ENCODE peak calls at places on chromosomes 5 and 9, in ten cellular contexts. X, L, D, J, Z, A, O, Q, B and N are unnamed samples.
A peak's percentile ranks its signal among the peaks of the same experiment; 100 is the strongest.

GRCh38 chr9:89386206-89386605 is 67.9 kb downstream of the SECISBP2 start:
- DNase-seq in Z (no peak), J (no peak), A (no peak), Q (no peak), X (no peak), D (no peak), L (no peak), B (no peak), O (no peak), N (no peak)

GRCh38 chr9:134716067-134716466 is 74.5 kb downstream of the COL5A1 start:
- DNase-seq in O (no peak), Z (no peak), L (no peak), J (no peak), D (no peak), A (no peak), Q (no peak), X (no peak), B (no peak), N (no peak)

GRCh38 chr9:30075451-30076199 is 2308.8 kb upstream of the ACO1 start:
- DNase-seq in Z (no peak), A (peak; percentile 1), O (no peak), L (peak; percentile 93), D (no peak), J (no peak), B (no peak), X (no peak), Q (no peak), N (peak; percentile 42)

GRCh38 chr5:141604318-141604717 is 14.5 kb downstream of the DIAPH1 start:
- DNase-seq in Q (peak; percentile 57), D (no peak), L (no peak), J (peak; percentile 34), A (peak; percentile 80), X (peak; percentile 53), B (peak; percentile 60), O (no peak), Z (peak; percentile 89), N (peak; percentile 95)

GRCh38 chr5:168747987-168748777 is 169.0 kb upstream of the PANK3 start:
- DNase-seq in A (peak; percentile 52), X (peak; percentile 45), Q (no peak), O (no peak), Z (no peak), J (no peak), L (peak; percentile 54), B (no peak), D (peak; percentile 73), N (peak; percentile 30)

GRCh38 chr5:78025540-78025939 is 249.4 kb upstream of the TBCA start:
- DNase-seq in J (no peak), D (no peak), B (no peak), Q (no peak), O (no peak), A (no peak), L (no peak), Z (no peak), X (no peak), N (no peak)

GRCh38 chr5:63931841-63932240 is 30.4 kb downstream of the HTR1A start:
- DNase-seq in X (no peak), Z (no peak), J (no peak), O (no peak), B (no peak), L (no peak), Q (no peak), D (no peak), A (no peak), N (no peak)

GRCh38 chr9:28820741-28821140 is 1247.5 kb upstream of the C9orf72 start:
- DNase-seq in X (no peak), L (no peak), A (no peak), D (no peak), J (no peak), Q (no peak), Z (no peak), O (no peak), B (no peak), N (no peak)

GRCh38 chr5:148829734-148830133 is 3.3 kb downstream of the ADRB2 start:
- DNase-seq in X (no peak), B (no peak), L (no peak), Z (no peak), A (no peak), Q (no peak), J (no peak), D (peak; percentile 19), O (no peak), N (no peak)

GRCh38 chr5:148828461-148829247 is 2.2 kb downstream of the ADRB2 start:
- DNase-seq in J (no peak), O (no peak), Z (no peak), B (no peak), A (no peak), D (no peak), L (peak; percentile 82), Q (no peak), X (no peak), N (peak; percentile 68)

GRCh38 chr5:148830220-148830619 is 3.8 kb downstream of the ADRB2 start:
- DNase-seq in A (no peak), B (no peak), X (no peak), Z (no peak), D (no peak), L (no peak), O (no peak), Q (no peak), J (no peak), N (no peak)

GRCh38 chr5:148827723-148828122 is 1.3 kb downstream of the ADRB2 start:
- DNase-seq in A (no peak), O (no peak), L (no peak), B (no peak), X (no peak), D (no peak), Z (no peak), Q (no peak), J (no peak), N (peak; percentile 54)

GRCh38 chr5:148829248-148829594 is 2.8 kb downstream of the ADRB2 start:
- DNase-seq in B (no peak), Z (no peak), A (no peak), O (no peak), X (no peak), Q (no peak), D (no peak), L (peak; percentile 16), J (no peak), N (no peak)
- H3K27ac ChIP-seq in B (peak overlapping the region; percentile 96), Z (peak overlapping the region; percentile 44), A (no peak overlapping the region), O (no peak overlapping the region), X (no peak overlapping the region), Q (no peak overlapping the region), D (peak overlapping the region; percentile 62), L (peak overlapping the region; percentile 95), J (no peak overlapping the region), N (no peak overlapping the region)

DNA sequence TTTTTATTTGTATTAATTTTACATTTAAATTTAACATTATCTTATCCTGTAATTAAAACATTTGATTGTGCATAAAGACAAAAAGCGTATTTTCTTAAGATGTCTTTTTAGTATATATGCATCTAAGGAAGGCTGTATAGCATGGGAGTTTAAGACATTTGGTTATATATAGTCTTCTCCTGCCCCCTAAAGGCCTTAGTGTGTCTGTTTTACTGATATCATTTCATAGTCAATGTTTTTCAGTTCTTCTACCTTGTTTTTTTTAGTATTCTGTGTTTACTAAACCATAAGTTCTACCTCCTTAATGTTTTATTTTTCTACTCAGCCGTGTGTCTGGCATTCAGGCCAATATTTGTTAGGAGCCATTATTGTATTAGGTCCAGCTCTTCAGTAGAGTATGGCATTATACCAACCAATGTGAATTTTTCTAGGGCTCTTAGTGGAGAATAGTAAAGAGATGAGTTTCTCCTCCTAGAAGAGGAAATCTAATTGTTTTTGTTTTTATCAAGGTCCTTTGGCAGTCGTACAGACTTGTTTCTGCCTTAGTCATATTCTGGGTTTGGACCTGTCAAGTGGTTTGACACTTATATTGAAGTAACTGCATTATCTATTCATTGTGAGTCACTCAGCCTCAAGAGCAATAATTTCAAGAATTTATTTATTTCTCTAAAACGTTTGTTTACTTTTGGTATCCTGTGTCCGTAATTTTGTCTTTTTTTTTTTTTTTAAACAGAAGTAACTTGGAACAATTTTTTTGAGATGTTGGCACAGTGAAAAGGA is 74.8 kb downstream of the SLF1 start:
- DNase-seq in Q (no peak), X (no peak), B (no peak), O (no peak), D (peak; percentile 52), A (no peak), L (peak; percentile 31), J (no peak), Z (no peak), N (peak; percentile 64)
- TF ChIP-seq CTCF in Q (peak; percentile 19), X (no peak), B (peak; percentile 39), O (no peak), D (peak; percentile 43), A (peak; percentile 54), L (peak; percentile 43), J (peak; percentile 27), Z (peak; percentile 53), N (peak; percentile 59)

GRCh38 chr9:112535811-112536210 is 49.2 kb downstream of the KIAA1958 start:
- DNase-seq in J (no peak), Q (no peak), D (no peak), O (no peak), X (no peak), L (no peak), Z (no peak), A (no peak), B (no peak), N (no peak)
- H3K27ac ChIP-seq in J (no peak overlapping the region), Q (no peak overlapping the region), D (no peak overlapping the region), O (no peak overlapping the region), X (no peak overlapping the region), L (no peak overlapping the region), Z (no peak overlapping the region), A (no peak overlapping the region), B (no peak overlapping the region), N (no peak overlapping the region)

DNA sequence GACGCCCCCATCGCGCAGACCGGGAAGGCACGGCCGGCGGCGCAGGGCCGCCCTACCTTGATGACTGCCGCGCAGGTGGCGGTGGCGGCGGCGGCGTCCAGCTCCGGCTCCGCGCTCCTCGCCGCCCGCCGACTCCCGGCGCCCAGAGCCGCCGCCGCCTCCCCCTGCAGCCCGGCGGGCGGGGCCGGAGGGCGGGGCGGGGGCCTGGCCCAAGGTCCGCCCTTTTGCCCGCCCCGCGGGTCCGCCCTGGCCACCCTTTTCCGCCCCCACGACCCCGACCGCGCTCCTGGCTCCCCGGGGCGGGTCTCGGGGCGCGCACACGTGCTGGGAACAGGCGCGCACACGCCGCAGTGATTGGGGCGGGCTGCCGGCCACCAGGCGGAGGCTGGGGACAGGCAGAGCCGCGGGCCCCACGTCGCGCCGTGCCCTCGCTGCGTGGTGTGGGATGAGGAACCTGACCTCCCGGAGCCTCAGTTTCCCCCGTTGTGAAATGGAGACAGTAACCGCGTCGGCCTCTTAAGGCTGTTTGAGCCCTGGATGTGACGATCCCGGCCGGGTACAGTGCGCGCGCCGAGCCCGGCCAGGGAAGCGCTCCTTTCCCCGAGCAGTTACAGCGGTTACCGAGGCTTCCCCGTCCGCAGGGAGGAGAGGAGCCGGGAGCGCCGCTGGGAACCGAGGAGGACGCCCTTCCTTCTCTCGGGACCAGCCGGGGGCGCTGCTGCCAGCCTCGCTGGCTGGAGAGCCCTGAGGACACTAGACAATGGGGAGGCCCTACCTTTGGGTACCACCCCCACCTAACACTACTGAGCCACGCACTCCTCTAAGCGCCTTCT is at the start of gene CORO2A:
- DNase-seq in A (peak; percentile 80), O (peak; percentile 14), Q (no peak), B (peak; percentile 65), L (peak; percentile 72), X (peak; percentile 82), J (peak; percentile 88), D (peak; percentile 90), Z (no peak), N (peak; percentile 96)
- TF ChIP-seq CTCF in A (peak; percentile 54), O (peak; percentile 12), Q (peak; percentile 20), B (no peak), L (peak; percentile 30), X (no peak), J (peak; percentile 19), D (peak; percentile 62), Z (peak; percentile 47), N (peak; percentile 73)